ENCODE peak calls at places on chromosomes 11 and 22, in eight cellular contexts. O is Calu3, R is transverse colon, A is choroid plexus epithelial cell, Z is heart right ventricle, M is coronary artery, N is PC-3, Y is osteocyte. S is an unnamed sample.

GRCh38 chr22:48884786-48885185 is 942.9 kb downstream of the BRD1 start:
- DNase-seq in O (no peak), R (no peak), A (no peak), Z (no peak), M (peak; percentile 28), N (no peak), Y (peak; percentile 80), S (no peak)

GRCh38 chr11:124070906-124071621 is 29.9 kb upstream of the OR10G7 start:
- DNase-seq in O (peak; percentile 54), R (peak; percentile 72), A (peak; percentile 93), Z (peak; percentile 59), M (no peak), N (peak; percentile 74), Y (no peak), S (peak; percentile 83)

GRCh38 chr11:130269544-130269943 is 45.2 kb downstream of the ZBTB44 start:
- DNase-seq in O (no peak), R (no peak), A (no peak), Z (no peak), M (no peak), N (no peak), Y (no peak), S (no peak)

GRCh38 chr11:122209619-122210377 is 93.8 kb upstream of the BLID start:
- DNase-seq in O (no peak), R (peak; percentile 14), A (peak; percentile 95), Z (peak; percentile 90), M (peak; percentile 84), N (no peak), Y (no peak), S (peak; percentile 95)

GRCh38 chr22:24134090-24134846 is 47.0 kb upstream of the SUSD2 start:
- DNase-seq in O (no peak), R (peak; percentile 45), A (peak; percentile 36), Z (peak; percentile 49), M (no peak), N (no peak), Y (no peak), S (no peak)

GRCh38 chr11:106668147-106668546 is 350.1 kb downstream of the GUCY1A2 start:
- DNase-seq in O (no peak), R (no peak), A (peak; percentile 79), Z (no peak), M (no peak), N (peak; percentile 77), Y (no peak), S (peak; percentile 23)

GRCh38 chr11:2088284-2088683 is 50.9 kb downstream of the IGF2 start:
- DNase-seq in O (no peak), R (no peak), A (no peak), Z (no peak), M (no peak), N (no peak), Y (no peak), S (no peak)

GRCh38 chr11:100557830-100558611 is 129.1 kb upstream of the ARHGAP42 start:
- DNase-seq in O (no peak), R (no peak), A (no peak), Z (no peak), M (no peak), N (peak; percentile 84), Y (no peak), S (peak; percentile 49)

GRCh38 chr22:20964799-20965103 is 2.3 kb upstream of the AIFM3 start:
- DNase-seq in O (no peak), R (no peak), A (no peak), Z (no peak), M (no peak), N (no peak), Y (no peak), S (no peak)

GRCh38 chr22:39362932-39363331 is 13.1 kb downstream of the SYNGR1 start:
- DNase-seq in O (no peak), R (no peak), A (no peak), Z (no peak), M (no peak), N (no peak), Y (no peak), S (no peak)

GRCh38 chr11:116219171-116219635 is 553.6 kb downstream of the BUD13 start:
- DNase-seq in O (no peak), R (peak; percentile 20), A (no peak), Z (peak; percentile 28), M (no peak), N (no peak), Y (no peak), S (no peak)

GRCh38 chr11:27857014-27857413 is 156.8 kb upstream of the BDNF start:
- DNase-seq in O (no peak), R (no peak), A (no peak), Z (no peak), M (no peak), N (peak; percentile 15), Y (no peak), S (no peak)

GRCh38 chr22:35258144-35258988 is 1.1 kb downstream of the HMGXB4 start:
- DNase-seq in O (peak; percentile 7), R (peak; percentile 17), A (peak; percentile 44), Z (no peak), M (no peak), N (peak; percentile 25), Y (no peak), S (peak; percentile 36)

GRCh38 chr11:12702999-12703453 is 28.8 kb downstream of the TEAD1 start:
- DNase-seq in O (no peak), R (no peak), A (no peak), Z (no peak), M (no peak), N (no peak), Y (no peak), S (peak; percentile 56)

DNA sequence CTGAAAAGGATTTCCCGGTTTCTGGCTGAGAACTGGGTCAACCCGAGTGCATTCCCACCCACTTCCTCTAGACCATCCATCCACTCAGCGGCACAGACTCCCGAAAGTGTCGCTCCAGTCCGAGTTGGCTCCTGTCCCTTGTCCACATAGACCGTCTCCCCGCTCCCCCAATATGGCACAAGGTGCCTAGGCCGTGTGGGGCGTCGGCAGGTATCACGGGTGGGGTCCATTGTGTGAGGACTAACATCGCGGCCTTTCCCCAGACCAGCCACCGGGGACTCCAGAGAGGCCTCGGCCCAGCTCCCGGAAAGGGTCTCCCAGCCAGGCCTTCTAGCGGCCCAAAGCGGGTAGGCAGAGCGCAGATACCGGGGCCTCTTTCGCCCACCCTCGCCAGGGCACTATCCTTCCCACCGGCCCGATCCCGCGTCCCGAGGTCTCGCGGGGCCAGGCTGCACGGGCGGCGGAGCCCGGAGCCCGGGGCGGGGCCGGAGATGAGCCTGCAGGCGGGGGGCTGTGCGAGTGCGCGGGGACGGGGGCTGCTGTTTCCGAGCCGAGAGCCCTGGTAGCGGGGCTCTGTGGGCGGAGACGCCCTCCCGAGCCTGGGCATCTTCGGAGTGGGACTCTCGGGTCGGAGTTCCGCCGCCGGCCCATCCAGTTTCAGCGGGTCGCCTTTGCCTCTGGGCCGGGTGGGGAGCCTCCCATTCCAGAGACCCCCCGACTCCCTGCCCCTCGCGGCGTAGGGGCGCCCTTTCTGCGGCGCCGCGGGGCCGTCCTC is 21.1 kb downstream of the SERPINH1 start:
- DNase-seq in O (peak; percentile 57), R (peak; percentile 57), A (peak; percentile 79), Z (peak; percentile 66), M (peak; percentile 87), N (peak; percentile 60), Y (peak; percentile 92), S (no peak)
- TF ChIP-seq CTCF in O (no peak), R (no peak), A (no peak), Z (peak; percentile 30), M (peak; percentile 29), N (peak; percentile 43), Y (peak; percentile 40), S (peak; percentile 8)

DNA sequence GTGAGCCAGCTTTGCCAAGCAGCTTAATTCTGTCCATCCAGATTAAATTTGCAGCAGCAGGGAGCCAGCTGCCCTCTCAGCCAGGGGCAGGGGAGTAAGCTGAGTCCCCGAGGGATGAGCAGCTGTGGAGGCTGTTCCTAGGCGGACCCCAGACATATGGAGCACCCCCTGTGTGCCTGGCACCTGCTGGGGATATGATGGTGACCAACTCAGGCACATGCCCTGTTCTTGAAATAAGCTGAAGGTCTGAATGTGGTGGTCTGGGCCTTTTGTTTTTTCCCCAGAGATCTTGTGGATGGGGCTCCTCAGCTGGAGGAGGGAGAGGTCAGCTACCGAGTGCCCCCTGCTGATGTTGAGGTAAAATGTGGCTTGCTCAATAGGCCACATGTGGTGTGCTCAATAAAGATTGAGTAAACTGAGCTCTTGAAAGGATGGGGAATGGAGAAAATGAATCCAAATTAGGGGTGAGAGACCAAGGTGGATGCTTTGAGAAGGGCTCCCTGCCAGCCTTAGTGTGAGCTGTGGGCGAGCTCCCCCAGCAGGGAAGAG is 103.3 kb upstream of the NNMT start:
- DNase-seq in O (no peak), R (no peak), A (peak; percentile 93), Z (no peak), M (no peak), N (no peak), Y (no peak), S (peak; percentile 43)
- TF ChIP-seq CTCF in O (no peak), R (no peak), A (no peak), Z (no peak), M (no peak), N (no peak), Y (no peak), S (no peak)

DNA sequence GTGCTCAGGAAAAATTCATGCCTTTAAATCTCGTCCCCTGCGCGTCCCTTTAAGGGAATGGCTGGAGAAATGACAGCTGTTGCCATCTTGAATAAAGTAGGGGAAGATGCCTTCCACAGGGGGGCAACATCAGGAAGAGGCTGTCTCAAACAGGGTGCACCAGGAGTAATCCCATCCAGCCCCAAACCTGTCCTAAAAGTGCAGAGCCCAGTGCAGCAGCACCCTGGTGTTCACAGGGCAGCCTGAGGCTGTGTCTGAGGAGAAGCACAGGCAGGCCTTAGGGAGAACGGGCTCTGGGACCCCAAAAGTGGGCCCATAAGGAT is 10.8 kb upstream of the C11orf96 start:
- DNase-seq in O (no peak), R (no peak), A (no peak), Z (no peak), M (peak; percentile 62), N (no peak), Y (no peak), S (no peak)
- TF ChIP-seq CTCF in O (no peak), R (no peak), A (peak; percentile 26), Z (no peak), M (no peak), N (no peak), Y (no peak), S (no peak)

GRCh38 chr11:17351510-17352176 is at the start of gene NCR3LG1:
- DNase-seq in O (peak; percentile 43), R (peak; percentile 85), A (peak; percentile 81), Z (peak; percentile 33), M (peak; percentile 81), N (no peak), Y (no peak), S (peak; percentile 58)

GRCh38 chr11:17352925-17353227 is 1.3 kb downstream of the NCR3LG1 start:
- DNase-seq in O (peak; percentile 37), R (peak; percentile 71), A (peak; percentile 61), Z (peak; percentile 29), M (peak; percentile 75), N (peak; percentile 43), Y (no peak), S (peak; percentile 47)

GRCh38 chr11:17353228-17354021 is 1.8 kb downstream of the NCR3LG1 start:
- DNase-seq in O (peak; percentile 75), R (peak; percentile 85), A (peak; percentile 78), Z (peak; percentile 72), M (peak; percentile 89), N (peak; percentile 65), Y (peak; percentile 91), S (peak; percentile 76)

GRCh38 chr11:17350455-17351170 is 987 bp upstream of the NCR3LG1 start:
- DNase-seq in O (no peak), R (no peak), A (no peak), Z (no peak), M (no peak), N (no peak), Y (no peak), S (no peak)

DNA sequence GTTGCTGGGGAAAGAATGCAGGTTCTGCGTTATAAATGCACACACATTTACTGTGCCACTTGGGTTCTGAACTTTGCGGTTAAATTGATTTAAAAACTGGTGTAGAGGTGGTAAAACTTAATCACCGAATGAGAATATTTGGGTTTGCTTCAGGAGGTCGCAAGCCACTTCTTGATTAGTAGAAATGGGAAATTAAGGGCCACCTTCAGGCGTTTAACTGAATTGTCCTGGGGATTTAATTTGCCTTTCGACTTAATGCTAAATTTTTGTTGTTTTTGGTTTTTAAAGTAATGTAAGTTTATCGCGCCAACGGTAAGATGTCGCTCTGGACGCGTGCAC is 460 bp upstream of the NCR3LG1 start:
- DNase-seq in O (no peak), R (no peak), A (no peak), Z (no peak), M (no peak), N (no peak), Y (no peak), S (no peak)
- TF ChIP-seq CTCF in O (no peak), R (no peak), A (peak; percentile 40), Z (peak; percentile 6), M (no peak), N (peak; percentile 16), Y (peak; percentile 34), S (no peak)

S was measured in MCF 10A.